ENCODE peak calls at places on chromosomes 2 and 18, in five cellular contexts. O, F, T, M and J are unnamed samples.

GRCh38 chr2:178482437-178482836 is 2.2 kb downstream of the PLEKHA3 start:
- DNase-seq in O (peak), F (no peak), T (no peak), M (no peak), J (no peak)

GRCh38 chr2:232382331-232383225 is 4.0 kb downstream of the ALPP start:
- DNase-seq in O (no peak), F (no peak), T (no peak), M (no peak), J (no peak)

GRCh38 chr18:78768655-78769501 is 210.7 kb upstream of the SALL3 start:
- DNase-seq in O (no peak), F (peak), T (no peak), M (peak), J (peak)

GRCh38 chr2:85436836-85437487 is 18.4 kb downstream of the SH2D6 start:
- DNase-seq in O (no peak), F (no peak), T (no peak), M (no peak), J (no peak)

GRCh38 chr2:206556357-206556949 is 85.8 kb upstream of the FAM237A start:
- DNase-seq in O (no peak), F (peak), T (peak), M (no peak), J (no peak)

GRCh38 chr2:8709611-8710010 is 27.8 kb downstream of the ID2 start:
- DNase-seq in O (no peak), F (no peak), T (no peak), M (peak), J (no peak)

GRCh38 chr2:3242747-3243369 is 134.8 kb downstream of the EIPR1 start:
- DNase-seq in O (no peak), F (no peak), T (no peak), M (no peak), J (no peak)

GRCh38 chr2:122193622-122194021 is 438.2 kb downstream of the TSN start:
- DNase-seq in O (no peak), F (no peak), T (peak), M (no peak), J (no peak)

GRCh38 chr2:120489023-120489422 is 143.1 kb downstream of the INHBB start:
- DNase-seq in O (no peak), F (no peak), T (no peak), M (no peak), J (no peak)

GRCh38 chr2:953975-954686 is 3.5 kb downstream of the SNTG2 start:
- DNase-seq in O (no peak), F (no peak), T (peak), M (no peak), J (no peak)

GRCh38 chr2:165193178-165193777 is 10.6 kb downstream of the SCN3A start:
- DNase-seq in O (peak), F (peak), T (no peak), M (no peak), J (no peak)

GRCh38 chr2:170972508-170973224 is 43.6 kb downstream of the GORASP2 start:
- DNase-seq in O (no peak), F (peak), T (no peak), M (no peak), J (no peak)

GRCh38 chr18:3345452-3345851 is 83.5 kb downstream of the MYL12B start:
- DNase-seq in O (no peak), F (no peak), T (peak), M (no peak), J (no peak)

GRCh38 chr2:7037340-7038333 is 120.4 kb downstream of the RNF144A start:
- DNase-seq in O (peak), F (peak), T (peak), M (no peak), J (no peak)

GRCh38 chr2:235026649-235027557 is 75.1 kb downstream of the SH3BP4 start:
- DNase-seq in O (no peak), F (peak), T (peak), M (no peak), J (no peak)

GRCh38 chr2:120513776-120514357 is 167.9 kb downstream of the INHBB start:
- DNase-seq in O (no peak), F (no peak), T (no peak), M (no peak), J (no peak)